ENCODE peak calls at places on chromosomes 13 and 19, in eight cellular contexts. O, W, C, Q, M, I, H and E are unnamed samples.

GRCh38 chr13:27086599-27087265 is 84.9 kb downstream of the USP12 start:
- DNase-seq in C (no peak), I (no peak), Q (no peak), O (no peak), W (no peak), M (no peak), H (no peak), E (no peak)

GRCh38 chr13:110517505-110518149 is 43.9 kb downstream of the RAB20 start:
- DNase-seq in W (no peak), O (no peak), I (no peak), Q (no peak), H (no peak), M (no peak), C (no peak), E (no peak)

GRCh38 chr13:113592571-113592970 is 8.0 kb downstream of the TFDP1 start:
- DNase-seq in C (no peak), W (peak), M (no peak), H (peak), I (no peak), Q (no peak), O (no peak), E (no peak)

GRCh38 chr13:54261856-54262255 is 1233.2 kb downstream of the OLFM4 start:
- DNase-seq in O (no peak), M (no peak), Q (no peak), W (no peak), H (no peak), I (no peak), C (no peak), E (no peak)

GRCh38 chr13:34777914-34778303 is 164.2 kb upstream of the NBEA start:
- DNase-seq in W (no peak), Q (no peak), O (no peak), M (no peak), I (no peak), C (no peak), H (no peak), E (no peak)

GRCh38 chr13:51645154-51645650 is 60.9 kb downstream of the WDFY2 start:
- DNase-seq in I (no peak), M (no peak), Q (peak), W (no peak), H (no peak), O (no peak), C (no peak), E (no peak)

GRCh38 chr13:92972751-92973150 is 253.9 kb upstream of the GPC6 start:
- DNase-seq in M (no peak), I (no peak), H (no peak), O (no peak), Q (no peak), W (no peak), C (no peak), E (no peak)

GRCh38 chr13:99860736-99861135 is 110.8 kb downstream of the ZIC5 start:
- DNase-seq in O (no peak), M (no peak), C (no peak), I (no peak), Q (no peak), H (no peak), W (no peak), E (no peak)

GRCh38 chr19:35030257-35031071 is at the start of gene SCN1B:
- DNase-seq in W (peak), M (no peak), I (peak), Q (no peak), H (peak), C (peak), O (peak), E (peak)

GRCh38 chr13:39263033-39263432 is 224.8 kb downstream of the NHLRC3 start:
- DNase-seq in C (peak), M (no peak), H (no peak), O (peak), Q (peak), I (peak), W (no peak), E (peak)

GRCh38 chr19:44909775-44910174 is 4.2 kb downstream of the APOE start:
- DNase-seq in H (no peak), Q (no peak), I (no peak), C (no peak), W (no peak), M (no peak), O (no peak), E (no peak)

GRCh38 chr19:6754653-6755463 is 12.4 kb downstream of the SH2D3A start:
- DNase-seq in C (no peak), W (no peak), I (no peak), Q (no peak), M (no peak), H (no peak), O (no peak), E (no peak)

GRCh38 chr19:17555929-17556813 is 722 bp downstream of the COLGALT1 start:
- DNase-seq in M (peak), W (no peak), H (peak), C (peak), Q (peak), O (no peak), I (no peak), E (no peak)

GRCh38 chr13:113058988-113059850 is 46.4 kb upstream of the F7 start:
- DNase-seq in C (no peak), W (no peak), H (no peak), M (no peak), O (no peak), Q (no peak), I (no peak), E (no peak)

GRCh38 chr13:32212420-32212819 is 102.7 kb downstream of the ZAR1L start:
- DNase-seq in M (no peak), O (no peak), C (no peak), W (no peak), Q (no peak), H (no peak), I (no peak), E (no peak)

GRCh38 chr13:21208755-21209154 is 32.3 kb downstream of the MRPL57 start:
- DNase-seq in O (no peak), M (no peak), I (no peak), H (no peak), C (no peak), Q (no peak), W (peak), E (no peak)

GRCh38 chr13:114000151-114001040 is 26.5 kb upstream of the C13orf46 start:
- DNase-seq in I (no peak), Q (no peak), M (no peak), O (no peak), H (no peak), W (no peak), C (no peak), E (no peak)

GRCh38 chr19:36215276-36216171 is 618 bp downstream of the ZNF146 start:
- DNase-seq in C (no peak), M (no peak), O (no peak), H (no peak), Q (peak), W (no peak), I (no peak), E (no peak)

GRCh38 chr13:109509154-109509905 is 277.1 kb downstream of the IRS2 start:
- DNase-seq in M (no peak), I (no peak), W (no peak), C (no peak), H (no peak), O (no peak), Q (no peak), E (no peak)

GRCh38 chr19:38898788-38899446 is 501 bp downstream of the SIRT2 start:
- DNase-seq in M (no peak), C (no peak), W (no peak), I (no peak), O (no peak), Q (peak), H (no peak), E (no peak)

GRCh38 chr13:110528371-110528770 is 33.2 kb downstream of the RAB20 start:
- DNase-seq in M (peak), H (no peak), W (no peak), C (no peak), I (no peak), O (no peak), Q (no peak), E (no peak)

GRCh38 chr13:101706651-101707050 is 254.2 kb downstream of the ITGBL1 start:
- DNase-seq in O (no peak), Q (no peak), W (no peak), H (no peak), M (peak), C (no peak), I (no peak), E (no peak)

GRCh38 chr19:58374200-58374599 is 6.6 kb downstream of the ZNF837 start:
- DNase-seq in W (no peak), M (no peak), Q (no peak), H (no peak), O (no peak), C (no peak), I (no peak), E (no peak)

GRCh38 chr13:114063545-114064515 is 68.6 kb downstream of the RASA3 start:
- DNase-seq in W (no peak), M (peak), I (no peak), H (no peak), C (peak), Q (no peak), O (no peak), E (no peak)

GRCh38 chr13:20006206-20006605 is 47.7 kb downstream of the ZMYM2 start:
- DNase-seq in H (no peak), O (no peak), W (no peak), C (no peak), I (no peak), Q (no peak), M (no peak), E (no peak)

GRCh38 chr13:101398920-101399319 is 17.4 kb downstream of the NALCN start:
- DNase-seq in C (no peak), W (no peak), H (no peak), I (no peak), M (no peak), Q (no peak), O (no peak), E (no peak)

GRCh38 chr19:50669319-50670101 is 20.3 kb downstream of the C19orf81 start:
- DNase-seq in M (no peak), H (peak), C (peak), I (no peak), W (no peak), Q (peak), O (no peak), E (peak)

GRCh38 chr19:43078311-43078710 is 4.2 kb downstream of the PSG2 start:
- DNase-seq in H (no peak), M (no peak), Q (no peak), O (no peak), W (no peak), I (no peak), C (no peak), E (no peak)

GRCh38 chr19:55691561-55692481 is 16.8 kb downstream of the EPN1 start:
- DNase-seq in O (no peak), Q (no peak), I (no peak), W (no peak), H (no peak), M (peak), C (no peak), E (no peak)

GRCh38 chr19:41997851-41998229 is 3.8 kb upstream of the ATP1A3 start:
- DNase-seq in W (no peak), Q (peak), H (no peak), C (no peak), O (no peak), M (no peak), I (no peak), E (peak)

GRCh38 chr13:32047088-32047487 is 15.5 kb downstream of the FRY start:
- DNase-seq in W (no peak), M (no peak), C (no peak), O (no peak), I (no peak), H (no peak), Q (no peak), E (no peak)

GRCh38 chr13:98503175-98504028 is 73.5 kb downstream of the STK24 start:
- DNase-seq in I (no peak), M (no peak), W (no peak), O (no peak), H (peak), Q (no peak), C (no peak), E (no peak)

GRCh38 chr19:55661826-55662225 is 7.0 kb downstream of the U2AF2 start:
- DNase-seq in M (no peak), O (no peak), I (no peak), Q (no peak), C (no peak), H (no peak), W (no peak), E (no peak)

GRCh38 chr13:48950507-48950886 is 25.2 kb upstream of the FNDC3A start:
- DNase-seq in C (no peak), M (no peak), O (peak), I (no peak), Q (no peak), W (no peak), H (no peak), E (no peak)

GRCh38 chr19:49690656-49691242 is at the start of gene CPT1C:
- DNase-seq in I (peak), C (peak), O (no peak), W (peak), Q (no peak), H (peak), M (peak), E (peak)

GRCh38 chr19:47142779-47143178 is 12.1 kb downstream of the SAE1 start:
- DNase-seq in O (no peak), I (no peak), C (no peak), Q (no peak), W (no peak), M (no peak), H (no peak), E (no peak)

GRCh38 chr19:33470040-33470330 is 51.6 kb downstream of the PEPD start:
- DNase-seq in H (peak), C (no peak), Q (no peak), W (no peak), M (no peak), I (no peak), O (no peak), E (no peak)

GRCh38 chr19:35978832-35979365 is 16.1 kb upstream of the SDHAF1 start:
- DNase-seq in H (no peak), W (no peak), I (no peak), C (no peak), M (no peak), O (no peak), Q (no peak), E (no peak)

DNA sequence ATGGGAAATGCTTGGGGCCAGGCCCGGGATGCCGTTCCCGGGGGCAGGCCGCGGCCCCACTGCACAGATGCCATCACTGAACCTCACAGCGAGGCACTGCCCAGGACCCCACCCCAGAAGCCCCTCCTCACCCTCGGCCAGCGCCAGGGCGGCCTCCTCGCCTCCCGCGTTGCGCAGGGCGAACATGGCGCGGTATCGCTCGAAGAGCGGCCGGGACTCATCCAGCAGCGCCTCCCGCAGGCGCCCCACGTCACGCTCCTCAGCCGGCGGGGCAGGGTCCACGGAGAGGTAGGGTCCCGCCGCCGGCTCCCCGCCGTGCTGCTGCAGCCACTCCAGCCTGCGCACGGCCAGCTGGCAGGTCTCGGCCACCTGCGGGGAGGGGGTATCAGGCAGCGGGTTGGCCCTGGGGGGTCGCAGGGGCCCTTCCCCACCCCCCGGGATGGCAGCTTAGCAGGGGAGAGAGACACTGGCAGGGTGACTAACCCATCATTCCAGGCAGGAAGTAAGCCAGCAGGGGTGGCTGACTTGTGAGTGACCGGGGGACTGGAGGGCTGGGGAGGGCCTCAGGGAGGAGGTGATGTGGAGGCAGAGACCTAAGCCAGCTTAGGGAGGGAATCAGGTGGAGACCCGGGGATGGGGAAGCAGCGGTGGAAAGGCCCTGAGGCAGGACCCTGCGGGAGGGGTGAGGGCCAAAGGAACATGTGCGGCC is 8.2 kb downstream of the DOHH start:
- DNase-seq in O (no peak), W (no peak), I (no peak), Q (no peak), H (no peak), C (no peak), M (no peak), E (no peak)
- TF ChIP-seq CTCF in O (no peak), W (no peak), I (no peak), Q (no peak), H (no peak), C (no peak), M (no peak), E (no peak)

DNA sequence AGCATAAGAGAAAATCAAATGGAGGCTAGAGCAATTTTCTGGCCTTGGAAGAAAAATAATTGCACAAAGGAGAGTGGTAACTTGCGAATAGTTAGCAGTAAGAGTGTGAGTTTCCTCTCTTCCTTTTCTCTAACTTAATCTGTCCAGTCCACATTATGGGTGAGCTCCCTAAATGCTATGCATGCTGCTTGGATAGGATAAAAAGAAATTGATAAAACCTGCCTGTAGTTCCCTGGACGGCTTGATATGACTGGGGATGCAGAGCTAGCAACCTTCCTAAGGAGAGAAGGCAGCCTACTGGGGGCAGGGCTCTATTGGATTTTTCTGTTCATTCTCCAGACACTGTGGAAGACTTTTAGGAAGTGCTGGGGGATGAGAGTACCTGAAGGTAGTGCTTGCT is 311.3 kb downstream of the LMO7 start:
- DNase-seq in C (no peak), M (no peak), O (no peak), H (no peak), Q (no peak), W (no peak), I (no peak), E (no peak)
- TF ChIP-seq CTCF in C (no peak), M (no peak), O (no peak), H (no peak), Q (no peak), W (no peak), I (no peak), E (no peak)

GRCh38 chr19:18605196-18605545 is 1.4 kb downstream of the CRLF1 start:
- DNase-seq in I (no peak), H (no peak), W (no peak), Q (no peak), C (no peak), M (no peak), O (no peak), E (no peak)

GRCh38 chr19:18604820-18605159 is 1.8 kb downstream of the CRLF1 start:
- DNase-seq in M (no peak), Q (no peak), H (no peak), C (no peak), I (no peak), W (no peak), O (no peak), E (no peak)

GRCh38 chr19:18605546-18606280 is 886 bp downstream of the CRLF1 start:
- DNase-seq in C (no peak), O (no peak), I (no peak), W (no peak), H (no peak), Q (no peak), M (no peak), E (peak)

GRCh38 chr19:18603255-18603957 is 3.2 kb downstream of the CRLF1 start:
- DNase-seq in O (no peak), W (no peak), C (no peak), Q (no peak), I (no peak), H (no peak), M (no peak), E (no peak)

GRCh38 chr19:18603958-18604819 is 2.4 kb downstream of the CRLF1 start:
- DNase-seq in O (no peak), H (no peak), C (no peak), Q (no peak), W (no peak), M (no peak), I (no peak), E (no peak)
- TF ChIP-seq CTCF in O (no peak), H (no peak), C (no peak), Q (no peak), W (no peak), M (no peak), I (no peak), E (no peak)

GRCh38 chr13:29933401-29933800 is 83.0 kb upstream of the UBL3 start:
- DNase-seq in I (no peak), H (no peak), O (no peak), Q (no peak), M (no peak), C (no peak), W (no peak), E (no peak)
- TF ChIP-seq CTCF in I (no peak), H (no peak), O (no peak), Q (no peak), M (no peak), C (no peak), W (no peak), E (no peak)

GRCh38 chr19:13228561-13228960 is 78.3 kb downstream of the IER2 start:
- DNase-seq in W (no peak), Q (peak), O (no peak), I (no peak), C (no peak), H (no peak), M (no peak), E (no peak)

GRCh38 chr19:13225085-13225484 is 74.9 kb downstream of the IER2 start:
- DNase-seq in O (no peak), M (no peak), W (no peak), I (no peak), C (no peak), Q (no peak), H (no peak), E (no peak)

GRCh38 chr19:13229246-13229645 is 79.0 kb downstream of the IER2 start:
- DNase-seq in W (no peak), I (no peak), H (no peak), M (no peak), C (no peak), O (no peak), Q (no peak), E (no peak)

GRCh38 chr19:13226983-13227382 is 76.8 kb downstream of the IER2 start:
- DNase-seq in C (no peak), Q (no peak), W (no peak), H (no peak), M (no peak), I (no peak), O (no peak), E (no peak)

DNA sequence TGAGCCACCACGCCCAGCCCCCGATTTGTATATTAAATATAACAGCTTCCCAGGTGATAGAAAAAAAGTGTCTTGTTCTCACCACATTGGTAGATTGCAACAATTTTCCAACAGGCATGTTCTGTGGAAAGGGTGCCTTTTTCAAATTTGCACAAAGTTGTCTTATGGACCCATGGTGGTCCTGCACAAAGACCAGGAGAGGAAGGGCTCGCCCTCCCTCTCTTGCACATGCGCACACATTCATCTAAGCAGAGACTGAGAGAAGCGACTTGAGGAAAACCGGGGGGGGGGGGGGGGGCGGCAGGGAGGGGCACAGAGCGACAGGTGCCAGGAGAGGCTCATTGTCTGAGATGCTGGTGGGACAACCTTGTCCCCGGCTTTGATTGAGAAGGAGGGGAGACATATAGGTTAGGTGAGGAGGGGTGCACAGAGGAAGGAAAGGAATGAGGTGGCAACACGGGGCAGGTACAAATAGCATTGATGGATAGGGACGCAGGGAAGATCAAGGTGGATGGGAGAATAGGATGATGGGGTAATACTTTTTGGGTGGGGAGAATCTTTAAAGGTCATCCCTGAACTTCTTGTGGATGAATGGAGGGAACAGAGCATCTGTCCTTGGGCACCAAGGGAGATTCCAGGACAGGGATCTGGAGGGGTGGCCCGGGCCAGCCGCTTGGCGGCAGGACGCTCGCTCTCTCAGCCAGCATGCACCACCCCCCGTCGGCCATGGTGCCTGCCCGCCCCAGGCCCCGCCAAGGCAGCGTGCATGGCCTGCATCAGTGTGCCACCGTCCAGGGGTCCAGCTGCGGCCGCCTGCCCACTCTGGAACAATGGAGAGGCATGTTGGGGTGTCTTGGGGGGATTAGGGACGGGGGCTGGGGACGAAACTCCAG is 76.0 kb downstream of the IER2 start:
- DNase-seq in M (no peak), I (no peak), Q (no peak), C (no peak), H (no peak), W (no peak), O (no peak), E (no peak)
- TF ChIP-seq CTCF in M (no peak), I (no peak), Q (no peak), C (no peak), H (no peak), W (no peak), O (no peak), E (no peak)

GRCh38 chr13:60260440-60260839 is 96.7 kb upstream of the DIAPH3 start:
- DNase-seq in H (no peak), C (no peak), Q (peak), I (no peak), O (no peak), W (no peak), M (no peak), E (no peak)
- TF ChIP-seq CTCF in H (no peak), C (no peak), Q (peak), I (peak), O (peak), W (peak), M (no peak), E (no peak)